ENCODE peak calls at places on chromosome 3, in four cellular contexts. One of them, this sample, is unnamed.

GRCh38 chr3:146747051-146747450 is 141.9 kb upstream of the PLSCR5 start:
- DNase-seq in GM12865: no peak
- DNase-seq in astrocyte of the cerebellum: no peak
- DNase-seq in heart left ventricle: no peak
- DNase-seq in this sample: no peak

GRCh38 chr3:94990952-94991705 is 928.3 kb downstream of the NSUN3 start:
- DNase-seq in astrocyte of the cerebellum: no peak
- DNase-seq in GM12865: no peak
- DNase-seq in heart left ventricle: no peak
- DNase-seq in this sample: no peak

GRCh38 chr3:192879346-192880031 is 38.2 kb downstream of the MB21D2 start:
- DNase-seq in astrocyte of the cerebellum: peak
- DNase-seq in GM12865: no peak
- DNase-seq in heart left ventricle: no peak
- DNase-seq in this sample: no peak

GRCh38 chr3:35183915-35184675 is 455.2 kb upstream of the ARPP21 start:
- DNase-seq in GM12865: no peak
- DNase-seq in astrocyte of the cerebellum: peak
- DNase-seq in heart left ventricle: no peak
- DNase-seq in this sample: no peak

GRCh38 chr3:15097889-15098288 is 1.1 kb downstream of the RBSN start:
- DNase-seq in GM12865: peak
- DNase-seq in astrocyte of the cerebellum: peak
- DNase-seq in heart left ventricle: no peak
- DNase-seq in this sample: no peak

GRCh38 chr3:63295806-63296205 is 17.7 kb downstream of the SYNPR start:
- DNase-seq in heart left ventricle: no peak
- DNase-seq in GM12865: no peak
- DNase-seq in astrocyte of the cerebellum: no peak
- DNase-seq in this sample: no peak

GRCh38 chr3:56522374-56522773 is 34.6 kb upstream of the CCDC66 start:
- DNase-seq in heart left ventricle: no peak
- DNase-seq in astrocyte of the cerebellum: no peak
- DNase-seq in GM12865: no peak
- DNase-seq in this sample: no peak

GRCh38 chr3:42975456-42975855 is 3.7 kb upstream of the GASK1A start:
- DNase-seq in astrocyte of the cerebellum: no peak
- DNase-seq in GM12865: no peak
- DNase-seq in heart left ventricle: no peak
- DNase-seq in this sample: no peak

GRCh38 chr3:102053375-102053989 is 204.2 kb downstream of the NFKBIZ start:
- DNase-seq in heart left ventricle: no peak
- DNase-seq in GM12865: peak
- DNase-seq in astrocyte of the cerebellum: peak
- DNase-seq in this sample: no peak

GRCh38 chr3:59783468-59783988 is 733.7 kb upstream of the CFAP20DC start:
- DNase-seq in GM12865: peak
- DNase-seq in heart left ventricle: no peak
- DNase-seq in astrocyte of the cerebellum: no peak
- DNase-seq in this sample: no peak

DNA sequence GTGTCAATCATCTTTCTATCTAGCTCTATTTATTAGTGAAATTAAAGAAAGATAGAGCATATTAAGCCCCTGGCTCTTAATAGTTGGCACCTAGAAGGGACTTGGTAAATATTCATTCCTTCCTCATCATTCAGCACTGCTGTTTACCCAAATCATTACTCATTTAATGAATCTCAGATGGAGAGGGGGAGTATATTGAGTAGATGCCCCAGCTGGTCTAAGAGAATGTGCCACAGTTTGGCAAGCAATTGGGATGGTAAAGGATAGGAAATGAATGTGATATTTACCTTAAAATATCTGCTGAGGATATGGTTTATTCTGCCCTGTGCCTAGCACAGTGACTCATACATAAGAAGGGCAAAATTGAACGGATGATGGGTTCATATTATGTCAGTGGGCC is 6.0 kb downstream of the IL1RAP start:
- DNase-seq in GM12865: no peak
- DNase-seq in astrocyte of the cerebellum: no peak
- DNase-seq in heart left ventricle: no peak
- DNase-seq in this sample: no peak
- TF ChIP-seq CTCF in GM12865: no peak
- TF ChIP-seq CTCF in astrocyte of the cerebellum: no peak
- TF ChIP-seq CTCF in heart left ventricle: no peak
- TF ChIP-seq CTCF in this sample: no peak

GRCh38 chr3:41092791-41093190 is 106.5 kb upstream of the CTNNB1 start:
- DNase-seq in heart left ventricle: no peak
- DNase-seq in astrocyte of the cerebellum: no peak
- DNase-seq in GM12865: no peak
- DNase-seq in this sample: no peak

GRCh38 chr3:41093476-41093875 is 105.8 kb upstream of the CTNNB1 start:
- DNase-seq in astrocyte of the cerebellum: no peak
- DNase-seq in GM12865: peak
- DNase-seq in heart left ventricle: no peak
- DNase-seq in this sample: no peak

GRCh38 chr3:41097896-41098496 is 101.3 kb upstream of the CTNNB1 start:
- DNase-seq in heart left ventricle: no peak
- DNase-seq in astrocyte of the cerebellum: no peak
- DNase-seq in GM12865: no peak
- DNase-seq in this sample: no peak

GRCh38 chr3:41094351-41094750 is 105.0 kb upstream of the CTNNB1 start:
- DNase-seq in heart left ventricle: no peak
- DNase-seq in GM12865: no peak
- DNase-seq in astrocyte of the cerebellum: no peak
- DNase-seq in this sample: no peak

GRCh38 chr3:41095702-41096101 is 103.6 kb upstream of the CTNNB1 start:
- DNase-seq in heart left ventricle: no peak
- DNase-seq in GM12865: no peak
- DNase-seq in astrocyte of the cerebellum: no peak
- DNase-seq in this sample: no peak
- TF ChIP-seq CTCF in heart left ventricle: peak
- TF ChIP-seq CTCF in GM12865: no peak
- TF ChIP-seq CTCF in astrocyte of the cerebellum: no peak
- TF ChIP-seq CTCF in this sample: no peak

DNA sequence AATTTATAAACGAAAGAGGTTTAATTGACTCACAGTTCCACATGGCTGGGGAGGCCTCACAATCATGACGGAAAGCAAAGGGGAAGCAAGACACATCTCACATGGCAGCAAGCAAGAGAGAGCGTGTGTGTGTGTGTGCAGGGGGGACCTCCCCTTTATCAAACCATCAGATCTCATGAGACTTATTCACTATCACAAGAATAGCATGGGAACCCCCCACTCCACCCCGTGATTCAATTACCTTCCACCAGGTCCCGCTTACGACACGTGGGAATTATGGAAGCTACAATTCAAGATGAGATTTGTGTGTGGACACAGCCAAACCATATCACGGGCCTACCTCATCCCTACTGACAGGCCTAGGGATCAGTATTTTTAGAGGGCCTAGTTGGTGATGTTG is 3.1 kb upstream of the EPHB1 start:
- DNase-seq in heart left ventricle: no peak
- DNase-seq in GM12865: no peak
- DNase-seq in astrocyte of the cerebellum: no peak
- DNase-seq in this sample: no peak
- TF ChIP-seq CTCF in heart left ventricle: no peak
- TF ChIP-seq CTCF in GM12865: no peak
- TF ChIP-seq CTCF in astrocyte of the cerebellum: no peak
- TF ChIP-seq CTCF in this sample: no peak

GRCh38 chr3:131047582-131047981 is 20.9 kb downstream of the NEK11 start:
- DNase-seq in heart left ventricle: no peak
- DNase-seq in GM12865: peak
- DNase-seq in astrocyte of the cerebellum: no peak
- DNase-seq in this sample: no peak
- TF ChIP-seq CTCF in heart left ventricle: no peak
- TF ChIP-seq CTCF in GM12865: no peak
- TF ChIP-seq CTCF in astrocyte of the cerebellum: no peak
- TF ChIP-seq CTCF in this sample: no peak

GRCh38 chr3:177898185-177898584 is 638.1 kb upstream of the KCNMB2 start:
- DNase-seq in heart left ventricle: no peak
- DNase-seq in astrocyte of the cerebellum: no peak
- DNase-seq in GM12865: no peak
- DNase-seq in this sample: no peak

GRCh38 chr3:177905173-177905894 is 630.9 kb upstream of the KCNMB2 start:
- DNase-seq in heart left ventricle: no peak
- DNase-seq in astrocyte of the cerebellum: peak
- DNase-seq in GM12865: no peak
- DNase-seq in this sample: no peak

GRCh38 chr3:177894021-177894690 is 642.1 kb upstream of the KCNMB2 start:
- DNase-seq in heart left ventricle: no peak
- DNase-seq in GM12865: no peak
- DNase-seq in astrocyte of the cerebellum: no peak
- DNase-seq in this sample: no peak

GRCh38 chr3:177904661-177905060 is 631.6 kb upstream of the KCNMB2 start:
- DNase-seq in GM12865: no peak
- DNase-seq in heart left ventricle: no peak
- DNase-seq in astrocyte of the cerebellum: peak
- DNase-seq in this sample: no peak

GRCh38 chr3:177899275-177900067 is 636.8 kb upstream of the KCNMB2 start:
- DNase-seq in astrocyte of the cerebellum: no peak
- DNase-seq in heart left ventricle: no peak
- DNase-seq in GM12865: peak
- DNase-seq in this sample: no peak
- TF ChIP-seq CTCF in astrocyte of the cerebellum: no peak
- TF ChIP-seq CTCF in heart left ventricle: no peak
- TF ChIP-seq CTCF in GM12865: peak
- TF ChIP-seq CTCF in this sample: no peak

GRCh38 chr3:178703268-178703975 is 167.2 kb downstream of the KCNMB2 start:
- DNase-seq in astrocyte of the cerebellum: peak
- DNase-seq in GM12865: no peak
- DNase-seq in heart left ventricle: no peak
- DNase-seq in this sample: no peak
- TF ChIP-seq CTCF in astrocyte of the cerebellum: no peak
- TF ChIP-seq CTCF in GM12865: no peak
- TF ChIP-seq CTCF in heart left ventricle: no peak
- TF ChIP-seq CTCF in this sample: no peak

This sample was measured in uterus.